ENCODE peak calls at places on chromosomes 3 and 15, in five cellular contexts. S is breast epithelium, R is K562, V is neural crest cell, U is mesothelial cell of epicardium. D is an unnamed sample.

GRCh38 chr3:148791296-148791695 is 36.3 kb upstream of the CPB1 start:
- DNase-seq in S (no peak), R (no peak), V (no peak), U (no peak), D (no peak)

GRCh38 chr3:135865554-135865953 is 100.0 kb upstream of the PPP2R3A start:
- DNase-seq in S (no peak), R (no peak), V (no peak), U (no peak), D (no peak)

GRCh38 chr3:142680710-142681109 is 43.1 kb upstream of the TRPC1 start:
- DNase-seq in S (no peak), R (no peak), V (no peak), U (no peak), D (no peak)

GRCh38 chr3:55143928-55144671 is 216.2 kb upstream of the LRTM1 start:
- DNase-seq in S (no peak), R (no peak), V (no peak), U (no peak), D (no peak)

GRCh38 chr15:63022663-63023062 is 19.9 kb upstream of the TPM1 start:
- DNase-seq in S (no peak), R (no peak), V (no peak), U (no peak), D (no peak)

GRCh38 chr3:312170-312569 is 115.6 kb downstream of the CHL1 start:
- DNase-seq in S (no peak), R (no peak), V (no peak), U (no peak), D (no peak)

GRCh38 chr3:50628601-50629000 is 11.7 kb downstream of the MAPKAPK3 start:
- DNase-seq in S (no peak), R (no peak), V (no peak), U (no peak), D (no peak)

GRCh38 chr15:69468241-69469121 is 15.9 kb downstream of the RPLP1 start:
- DNase-seq in S (peak), R (peak), V (no peak), U (peak), D (no peak)

GRCh38 chr3:72938471-72939265 is 50.8 kb downstream of the GXYLT2 start:
- DNase-seq in S (peak), R (peak), V (peak), U (peak), D (no peak)

GRCh38 chr15:73078722-73079121 is 26.5 kb downstream of the NEO1 start:
- DNase-seq in S (no peak), R (no peak), V (no peak), U (no peak), D (no peak)

GRCh38 chr15:28913171-28913765 is 27.5 kb downstream of the APBA2 start:
- DNase-seq in S (no peak), R (no peak), V (no peak), U (no peak), D (no peak)

GRCh38 chr15:39704684-39705083 is 78.0 kb downstream of the FSIP1 start:
- DNase-seq in S (no peak), R (peak), V (no peak), U (no peak), D (no peak)

GRCh38 chr3:27141668-27142067 is 227.5 kb downstream of the NEK10 start:
- DNase-seq in S (no peak), R (no peak), V (no peak), U (no peak), D (no peak)

GRCh38 chr3:122993573-122993972 is 34.0 kb downstream of the SEMA5B start:
- DNase-seq in S (no peak), R (no peak), V (no peak), U (no peak), D (no peak)

GRCh38 chr15:87653646-87654045 is 602.9 kb downstream of the NTRK3 start:
- DNase-seq in S (no peak), R (no peak), V (no peak), U (no peak), D (no peak)

GRCh38 chr15:52289629-52290081 is 5.9 kb downstream of the MYO5C start:
- DNase-seq in S (peak), R (no peak), V (no peak), U (no peak), D (no peak)

GRCh38 chr3:190346541-190346940 is 24.3 kb upstream of the CLDN1 start:
- DNase-seq in S (no peak), R (no peak), V (no peak), U (no peak), D (no peak)

GRCh38 chr3:184514151-184514490 is 47.5 kb upstream of the EPHB3 start:
- DNase-seq in S (no peak), R (no peak), V (no peak), U (no peak), D (no peak)

GRCh38 chr15:55685292-55685691 is 57.7 kb downstream of the PRTG start:
- DNase-seq in S (no peak), R (no peak), V (no peak), U (no peak), D (no peak)

GRCh38 chr3:183260167-183260904 is 7.3 kb downstream of the B3GNT5 start:
- DNase-seq in S (no peak), R (no peak), V (no peak), U (no peak), D (no peak)

GRCh38 chr3:136385457-136385856 is 135.3 kb downstream of the PCCB start:
- DNase-seq in S (no peak), R (no peak), V (no peak), U (no peak), D (no peak)

GRCh38 chr3:42097166-42097946 is 6.2 kb downstream of the TRAK1 start:
- DNase-seq in S (no peak), R (no peak), V (no peak), U (no peak), D (no peak)

GRCh38 chr3:14652-15051 is 181.9 kb upstream of the CHL1 start:
- DNase-seq in S (no peak), R (no peak), V (no peak), U (no peak), D (no peak)

DNA sequence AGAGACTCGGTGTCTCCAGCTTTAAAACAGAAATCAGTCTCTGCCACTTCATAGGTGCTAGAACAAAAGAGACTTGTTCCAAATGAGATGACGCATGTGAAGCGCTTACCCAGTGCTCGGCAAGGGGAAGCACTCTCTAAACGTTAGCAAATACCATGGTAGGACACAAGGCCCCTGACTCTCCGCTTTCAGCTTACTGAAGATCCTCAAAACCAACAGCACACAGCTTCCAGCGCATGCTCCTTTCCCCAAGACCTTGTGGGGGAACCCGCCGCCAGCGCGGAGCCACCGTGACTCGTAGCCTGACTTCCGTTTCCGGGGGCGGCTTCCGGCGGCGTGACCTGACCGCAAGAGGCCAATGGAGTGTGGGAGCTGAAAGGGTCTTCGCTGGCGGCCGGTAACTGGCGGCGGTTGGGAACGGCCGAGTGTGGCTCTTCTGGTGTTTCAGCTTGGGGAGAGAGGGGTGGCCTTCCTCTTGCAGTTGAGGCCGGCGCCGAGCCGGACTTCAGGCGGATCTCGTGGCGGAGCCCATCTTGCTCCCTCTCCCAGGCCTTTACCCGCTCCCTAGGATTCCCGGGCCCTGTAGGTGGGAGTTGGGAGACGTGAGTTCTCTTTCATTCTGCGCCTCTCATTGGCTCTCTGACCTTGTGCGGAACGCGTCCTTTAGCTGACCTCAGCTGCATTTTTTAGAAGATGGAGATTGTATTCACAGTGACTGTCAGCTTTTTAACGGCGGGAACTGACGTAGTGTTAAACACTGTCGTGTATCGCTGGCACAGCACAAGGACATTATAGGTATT is at the start of gene THUMPD3:
- DNase-seq in S (peak), R (peak), V (peak), U (peak), D (peak)
- TF ChIP-seq CTCF in S (peak), R (peak), V (no peak), U (no peak), D (no peak)

DNA sequence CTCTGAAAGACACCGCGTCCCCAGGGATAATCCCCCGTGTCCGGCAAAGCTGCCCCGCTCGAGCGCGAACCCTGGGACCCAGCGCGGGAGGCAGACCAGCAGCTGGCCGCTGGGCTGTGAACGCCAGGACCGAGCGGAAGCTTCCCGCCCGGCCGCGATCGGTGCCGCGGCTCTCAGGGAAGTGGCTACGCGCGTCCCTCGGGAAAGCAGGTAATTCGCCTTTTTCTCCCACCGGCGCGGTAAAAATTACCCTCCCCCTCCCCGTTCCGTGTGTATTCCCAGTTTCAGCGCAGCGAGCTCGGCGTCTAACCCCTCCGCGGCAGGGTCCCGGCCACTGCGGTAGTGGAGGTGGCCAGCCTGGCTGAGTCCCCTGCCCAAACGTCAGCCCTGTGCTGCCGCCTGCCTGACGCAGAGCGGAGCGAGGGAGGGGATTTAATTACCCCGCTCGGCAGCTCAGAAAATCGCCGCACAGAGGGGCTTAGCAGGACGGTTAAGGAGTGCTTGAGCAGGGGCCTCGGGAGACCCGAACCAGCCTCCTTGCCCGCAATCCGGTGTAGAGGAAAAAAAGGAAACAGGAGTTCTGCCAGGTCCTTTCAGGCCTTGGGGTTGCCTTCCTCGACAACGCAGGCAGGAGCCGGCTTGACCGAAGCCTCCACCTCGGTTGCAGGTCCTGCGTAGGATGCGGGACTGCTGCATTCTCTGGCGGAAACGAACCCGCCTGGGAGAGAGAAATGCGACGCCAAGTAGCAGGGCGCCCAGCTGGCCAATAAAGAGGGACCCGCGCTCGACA is 2.9 kb downstream of the GATA2 start:
- DNase-seq in S (no peak), R (no peak), V (peak), U (peak), D (no peak)
- TF ChIP-seq CTCF in S (no peak), R (peak), V (no peak), U (no peak), D (peak)

GRCh38 chr3:33318709-33319380 is 41.6 kb downstream of the FBXL2 start:
- DNase-seq in S (no peak), R (no peak), V (no peak), U (no peak), D (no peak)
- TF ChIP-seq CTCF in S (no peak), R (peak), V (peak), U (no peak), D (peak)

DNA sequence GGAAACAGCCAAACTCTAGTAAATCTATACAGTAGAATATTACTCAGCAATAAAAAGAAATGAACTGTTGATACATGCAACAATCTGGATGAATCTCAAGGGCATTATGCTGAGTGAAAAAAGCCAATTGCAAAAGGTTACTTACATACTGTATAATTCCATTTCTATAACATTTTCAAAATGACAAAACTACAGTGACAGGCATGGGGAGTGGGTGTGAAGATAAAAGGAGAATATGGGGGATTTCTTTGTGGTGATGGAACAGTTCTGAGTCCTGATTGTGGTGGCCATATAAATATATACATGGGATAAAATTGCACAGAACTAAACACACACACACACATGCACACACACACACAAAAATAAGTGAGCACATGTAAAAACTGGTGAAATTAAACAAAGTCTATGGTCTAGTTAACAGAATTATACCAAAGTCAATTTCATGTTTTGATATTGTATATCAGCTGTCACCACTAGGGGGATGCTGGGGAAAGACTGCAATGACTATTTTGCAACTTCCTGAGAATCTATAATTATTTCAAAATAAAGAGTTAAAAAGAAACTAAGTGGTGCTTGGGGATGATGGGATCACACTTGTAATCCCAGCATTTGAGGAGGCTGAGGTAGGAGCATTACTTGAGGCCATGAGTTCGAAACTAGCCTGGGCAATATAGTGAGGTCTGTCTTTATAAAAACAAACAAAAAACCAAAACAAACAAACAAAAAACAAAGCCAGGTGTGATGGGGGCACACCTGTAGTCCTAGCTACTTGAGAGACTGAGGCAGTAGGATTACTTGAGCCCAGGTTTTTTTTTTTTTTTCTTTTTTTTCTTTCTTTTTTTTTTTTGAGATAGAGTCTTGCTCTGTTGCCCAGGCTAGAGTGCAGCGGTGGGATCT is 66.0 kb downstream of the SPTSSB start:
- DNase-seq in S (no peak), R (peak), V (no peak), U (no peak), D (no peak)
- TF ChIP-seq CTCF in S (peak), R (peak), V (peak), U (peak), D (peak)

D was measured in D721Med.